ENCODE peak calls at places on chromosome 3, in six cellular contexts. N, V, S, Y, W and B are unnamed samples.

GRCh38 chr3:47113669-47114365 is 50.1 kb downstream of the SETD2 start:
- DNase-seq in N (no peak), V (no peak), S (peak; percentile 86), Y (no peak), W (no peak), B (no peak)

GRCh38 chr3:126982522-126983175 is at the start of gene PLXNA1:
- DNase-seq in N (peak; percentile 92), V (peak; percentile 30), S (peak; percentile 89), Y (peak; percentile 61), W (peak; percentile 86), B (peak; percentile 35)

GRCh38 chr3:184599143-184599542 is 37.6 kb downstream of the EPHB3 start:
- DNase-seq in N (no peak), V (no peak), S (no peak), Y (no peak), W (no peak), B (no peak)

GRCh38 chr3:128269796-128270195 is 116.5 kb downstream of the EEFSEC start:
- DNase-seq in N (no peak), V (no peak), S (no peak), Y (no peak), W (no peak), B (peak; percentile 38)

GRCh38 chr3:196108075-196108743 is 26.3 kb upstream of the TFRC start:
- DNase-seq in N (peak; percentile 20), V (no peak), S (no peak), Y (no peak), W (no peak), B (no peak)

GRCh38 chr3:53114412-53115074 is 15.7 kb downstream of the RFT1 start:
- DNase-seq in N (no peak), V (no peak), S (peak; percentile 36), Y (no peak), W (no peak), B (no peak)

GRCh38 chr3:156259896-156260788 is 139.8 kb downstream of the KCNAB1 start:
- DNase-seq in N (no peak), V (no peak), S (no peak), Y (no peak), W (no peak), B (no peak)

GRCh38 chr3:11254876-11255275 is 17.3 kb upstream of the ATG7 start:
- DNase-seq in N (no peak), V (no peak), S (no peak), Y (no peak), W (no peak), B (peak; percentile 1)

GRCh38 chr3:52065264-52065756 is 8.9 kb upstream of the DUSP7 start:
- DNase-seq in N (no peak), V (no peak), S (no peak), Y (no peak), W (peak; percentile 81), B (no peak)

GRCh38 chr3:64859625-64860590 is 172.1 kb upstream of the ADAMTS9 start:
- DNase-seq in N (no peak), V (no peak), S (peak; percentile 64), Y (no peak), W (no peak), B (no peak)

GRCh38 chr3:177333535-177334495 is 136.5 kb upstream of the TBL1XR1 start:
- DNase-seq in N (no peak), V (no peak), S (no peak), Y (no peak), W (peak; percentile 59), B (peak; percentile 72)

DNA sequence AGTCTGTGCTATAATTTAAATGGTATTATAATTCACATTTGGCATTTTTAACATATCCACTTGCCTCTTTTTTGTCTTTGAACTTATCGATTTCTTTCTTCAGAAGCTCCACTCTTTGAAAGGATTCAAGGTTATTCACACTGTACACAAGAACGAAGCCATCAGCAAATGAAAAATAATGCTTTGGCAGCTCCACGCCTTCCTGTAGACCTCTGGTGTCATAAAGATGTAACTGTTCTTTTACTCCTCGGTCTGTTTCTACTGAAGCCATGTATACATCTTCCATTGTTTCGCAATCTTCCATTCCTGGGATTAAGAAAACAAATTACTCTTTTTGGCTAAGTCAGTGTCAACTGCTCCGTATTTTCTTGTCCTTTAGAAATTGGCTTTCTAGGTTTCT is 16.0 kb downstream of the NKIRAS1 start:
- DNase-seq in N (no peak), V (no peak), S (peak; percentile 32), Y (no peak), W (no peak), B (no peak)
- H3K4me3 ChIP-seq in N (no peak overlapping the region), V (no peak overlapping the region), S (no peak overlapping the region), Y (no peak overlapping the region), W (no peak overlapping the region), B (no peak overlapping the region)

GRCh38 chr3:56914646-56915045 is 112.9 kb upstream of the ARHGEF3 start:
- DNase-seq in N (no peak), V (no peak), S (no peak), Y (no peak), W (no peak), B (no peak)

GRCh38 chr3:56916697-56917336 is 115.1 kb upstream of the ARHGEF3 start:
- DNase-seq in N (no peak), V (no peak), S (no peak), Y (no peak), W (no peak), B (no peak)

GRCh38 chr3:56917740-56918568 is 116.2 kb upstream of the ARHGEF3 start:
- DNase-seq in N (no peak), V (no peak), S (no peak), Y (no peak), W (no peak), B (no peak)

GRCh38 chr3:56917337-56917697 is 115.6 kb upstream of the ARHGEF3 start:
- DNase-seq in N (no peak), V (no peak), S (no peak), Y (no peak), W (no peak), B (no peak)

DNA sequence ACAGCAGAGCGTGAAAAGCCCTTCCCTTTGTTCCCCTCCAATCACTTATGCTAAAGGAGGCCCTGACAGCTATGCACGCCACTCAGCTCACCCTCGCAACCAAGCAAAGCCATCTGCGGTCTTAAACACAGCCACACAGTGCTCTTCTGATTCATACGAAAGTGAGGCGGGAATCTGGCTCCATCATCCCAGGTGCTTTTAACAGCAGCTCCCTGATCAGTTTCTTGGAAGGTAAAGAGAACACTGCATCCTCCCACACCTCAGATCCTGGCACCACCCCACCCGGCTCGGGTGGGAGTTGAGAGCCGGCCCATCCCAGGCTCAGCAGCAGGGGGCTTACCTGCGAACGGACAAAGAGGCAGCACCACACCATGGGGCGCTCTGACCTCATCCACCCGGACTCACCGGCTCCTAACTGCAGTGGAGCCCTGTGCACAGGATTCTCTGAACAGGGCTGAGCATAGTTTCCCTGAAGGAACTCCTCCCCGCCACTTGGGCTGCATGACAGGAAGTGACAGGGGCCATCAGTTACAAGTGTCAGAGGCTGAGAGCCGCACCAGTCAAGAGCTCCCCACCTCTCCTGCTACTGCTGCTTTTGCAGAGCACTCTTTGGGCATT is 114.3 kb upstream of the ARHGEF3 start:
- DNase-seq in N (peak; percentile 41), V (no peak), S (no peak), Y (no peak), W (peak; percentile 47), B (no peak)
- H3K4me3 ChIP-seq in N (no peak overlapping the region), V (peak overlapping the region; percentile 41), S (no peak overlapping the region), Y (no peak overlapping the region), W (peak overlapping the region; percentile 39), B (no peak overlapping the region)

DNA sequence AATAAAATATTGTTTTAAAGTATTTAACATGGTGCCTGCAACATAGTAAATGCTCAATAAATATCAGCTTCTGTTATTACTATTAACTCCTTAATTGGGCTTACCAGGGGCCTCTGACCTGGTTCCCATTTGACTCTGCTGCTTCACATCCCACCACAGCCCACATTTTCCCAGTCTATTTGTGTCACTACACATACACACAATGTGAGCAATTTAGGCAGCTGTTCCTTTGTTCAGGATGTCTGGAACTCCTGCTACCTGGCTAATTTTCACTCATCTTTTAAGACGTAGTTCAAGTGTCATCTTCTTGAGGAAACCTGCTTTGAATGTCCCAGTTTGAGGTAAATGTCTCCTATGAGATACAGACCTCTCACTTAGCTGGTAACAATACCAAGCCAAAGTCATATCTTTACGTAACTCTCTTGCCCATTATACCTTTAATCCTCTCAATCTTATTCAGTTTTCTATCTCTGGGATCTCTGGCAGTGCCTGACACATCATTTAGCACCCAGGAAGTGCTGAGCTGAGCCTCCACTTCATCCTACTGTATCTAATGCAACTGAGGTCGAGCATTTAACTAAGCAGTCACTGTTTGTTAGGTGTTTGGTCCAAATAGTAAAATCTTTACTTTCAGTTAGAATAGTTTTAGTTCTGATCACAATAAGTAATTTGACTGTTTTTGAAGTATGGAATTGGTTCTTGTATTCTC is 4.5 kb downstream of the TGFBR2 start:
- DNase-seq in N (no peak), V (no peak), S (no peak), Y (no peak), W (no peak), B (no peak)
- H3K4me3 ChIP-seq in N (no peak overlapping the region), V (peak overlapping the region; percentile 48), S (peak overlapping the region; percentile 91), Y (peak overlapping the region; percentile 10), W (peak overlapping the region; percentile 75), B (peak overlapping the region; percentile 35)

DNA sequence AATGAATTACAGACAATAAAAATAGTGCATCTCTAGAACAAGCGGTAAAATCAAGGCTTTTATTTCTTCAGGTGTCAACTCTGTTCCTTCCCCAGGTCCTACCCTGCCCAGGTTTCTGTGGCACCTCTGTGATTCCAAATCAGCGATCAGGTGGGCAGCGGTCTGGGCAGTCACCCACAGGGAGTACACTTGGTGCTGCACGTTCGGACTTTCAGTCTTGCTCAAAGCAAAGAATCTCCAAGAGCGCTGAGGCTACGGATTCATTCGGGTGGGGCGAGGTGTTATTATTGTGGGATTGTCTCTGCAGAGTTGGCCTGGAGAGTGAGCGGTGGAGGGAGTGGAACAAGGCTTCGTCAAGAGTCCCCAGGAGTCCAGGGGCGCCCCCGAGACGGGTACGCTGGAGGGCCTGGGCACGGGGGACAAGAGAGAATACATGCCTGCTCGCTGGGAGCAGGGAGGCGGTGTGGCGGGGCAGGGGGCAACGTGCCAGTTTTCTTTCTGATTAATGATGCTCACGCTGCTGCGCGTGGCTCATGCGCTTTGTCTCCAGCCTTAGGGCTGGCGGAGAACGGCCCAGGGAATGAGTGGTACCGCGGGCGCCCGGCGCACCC is 580 bp upstream of the ARPP21 start:
- DNase-seq in N (no peak), V (no peak), S (no peak), Y (no peak), W (no peak), B (no peak)
- H3K4me3 ChIP-seq in N (peak overlapping the region; percentile 58), V (peak overlapping the region; percentile 73), S (peak overlapping the region; percentile 54), Y (no peak overlapping the region), W (no peak overlapping the region), B (peak overlapping the region; percentile 38)